ENCODE peak calls at places on chromosomes 16 and 17, in six cellular contexts. Q is keratinocyte, Y is fibroblast of lung, H is mammary epithelial cell, D is PC-9, A is GM23248. M is an unnamed sample.

GRCh38 chr16:69131167-69131748 is 1.1 kb downstream of the CHTF8 start:
- DNase-seq in A (peak; percentile 51), Y (peak; percentile 40), D (no peak), H (no peak), Q (no peak), M (peak; percentile 16)

GRCh38 chr17:4786516-4786915 is 352 bp upstream of the VMO1 start:
- DNase-seq in D (no peak), Q (no peak), H (no peak), A (peak; percentile 21), Y (no peak), M (no peak)

GRCh38 chr16:55043499-55043898 is 112.8 kb downstream of the IRX5 start:
- DNase-seq in Y (no peak), D (no peak), Q (no peak), H (no peak), A (no peak), M (no peak)

GRCh38 chr17:31321971-31322370 is 549 bp upstream of the EVI2A start:
- DNase-seq in A (no peak), Y (no peak), Q (no peak), H (no peak), D (no peak), M (no peak)

GRCh38 chr17:80880650-80880989 is 111.0 kb upstream of the CHMP6 start:
- DNase-seq in A (no peak), Q (no peak), D (no peak), H (no peak), Y (no peak), M (no peak)

GRCh38 chr17:29977836-29978235 is 36.4 kb downstream of the EFCAB5 start:
- DNase-seq in D (no peak), H (peak; percentile 47), Y (peak; percentile 21), Q (no peak), A (peak; percentile 90), M (no peak)

GRCh38 chr16:71781741-71782140 is 26.9 kb downstream of the AP1G1 start:
- DNase-seq in Y (peak; percentile 6), H (peak; percentile 17), A (peak; percentile 44), D (no peak), Q (no peak), M (no peak)

GRCh38 chr16:3212567-3212966 is 22.4 kb downstream of the ZNF200 start:
- DNase-seq in Q (no peak), H (no peak), D (no peak), Y (no peak), A (no peak), M (no peak)

GRCh38 chr17:64778367-64779290 is 116.5 kb upstream of the SMURF2 start:
- DNase-seq in D (no peak), Y (no peak), A (peak; percentile 47), Q (no peak), H (no peak), M (no peak)

GRCh38 chr16:3010510-3010909 is 2.2 kb upstream of the CLDN9 start:
- DNase-seq in D (no peak), H (no peak), Y (no peak), Q (no peak), A (no peak), M (no peak)

GRCh38 chr17:6910987-6911603 is 79.6 kb upstream of the TEKT1 start:
- DNase-seq in A (peak; percentile 79), H (peak; percentile 35), Q (no peak), Y (peak; percentile 71), D (no peak), M (peak; percentile 65)

GRCh38 chr17:62380253-62380652 is at the start of gene EFCAB3:
- DNase-seq in Q (no peak), A (no peak), H (no peak), Y (no peak), D (no peak), M (no peak)

GRCh38 chr16:27083861-27084261 is 17.1 kb downstream of the C16orf82 start:
- DNase-seq in Q (no peak), Y (no peak), H (no peak), A (no peak), D (no peak), M (no peak)

GRCh38 chr16:56673916-56674315 is 4.3 kb downstream of the MT1H start:
- DNase-seq in A (peak; percentile 57), Y (peak; percentile 46), D (no peak), H (peak; percentile 37), Q (no peak), M (peak; percentile 18)

GRCh38 chr17:28898261-28898955 is 875 bp upstream of the FLOT2 start:
- DNase-seq in Y (no peak), D (no peak), H (no peak), Q (no peak), A (no peak), M (no peak)

GRCh38 chr16:12869681-12870427 is 31.5 kb upstream of the SHISA9 start:
- DNase-seq in A (no peak), H (peak; percentile 32), D (no peak), Y (no peak), Q (no peak), M (no peak)

GRCh38 chr16:82884320-82884898 is 257.6 kb downstream of the CDH13 start:
- DNase-seq in D (no peak), Y (no peak), Q (no peak), H (no peak), A (no peak), M (no peak)

GRCh38 chr16:57536306-57537193 is at the start of gene CCDC102A:
- DNase-seq in D (no peak), Q (no peak), Y (peak; percentile 26), A (peak; percentile 60), H (no peak), M (peak; percentile 49)

GRCh38 chr16:52546291-52546941 is 527 bp downstream of the TOX3 start:
- DNase-seq in D (no peak), A (peak; percentile 1), Q (no peak), Y (no peak), H (no peak), M (no peak)

GRCh38 chr16:18839555-18839954 is 38.2 kb upstream of the ARL6IP1 start:
- DNase-seq in D (peak; percentile 42), H (peak; percentile 77), Y (no peak), A (no peak), Q (no peak), M (no peak)

GRCh38 chr16:49183911-49184310 is 97.7 kb downstream of the CBLN1 start:
- DNase-seq in H (peak; percentile 25), A (peak; percentile 11), Y (no peak), Q (no peak), D (no peak), M (no peak)

GRCh38 chr17:2125013-2125535 is 70.2 kb downstream of the HIC1 start:
- DNase-seq in Y (no peak), A (peak; percentile 28), D (no peak), Q (no peak), H (no peak), M (no peak)

GRCh38 chr17:50218771-50219315 is 17.4 kb upstream of the COL1A1 start:
- DNase-seq in D (peak; percentile 23), A (peak; percentile 90), Q (no peak), H (peak; percentile 84), Y (peak; percentile 97), M (no peak)

GRCh38 chr16:66487580-66488235 is 60.6 kb downstream of the BEAN1 start:
- DNase-seq in H (no peak), Y (no peak), A (peak; percentile 24), D (no peak), Q (no peak), M (no peak)

GRCh38 chr17:35432176-35433074 is at the start of gene SLFN12:
- DNase-seq in H (peak; percentile 50), D (peak; percentile 58), A (peak; percentile 94), Q (peak; percentile 70), Y (peak; percentile 98), M (peak; percentile 96)

DNA sequence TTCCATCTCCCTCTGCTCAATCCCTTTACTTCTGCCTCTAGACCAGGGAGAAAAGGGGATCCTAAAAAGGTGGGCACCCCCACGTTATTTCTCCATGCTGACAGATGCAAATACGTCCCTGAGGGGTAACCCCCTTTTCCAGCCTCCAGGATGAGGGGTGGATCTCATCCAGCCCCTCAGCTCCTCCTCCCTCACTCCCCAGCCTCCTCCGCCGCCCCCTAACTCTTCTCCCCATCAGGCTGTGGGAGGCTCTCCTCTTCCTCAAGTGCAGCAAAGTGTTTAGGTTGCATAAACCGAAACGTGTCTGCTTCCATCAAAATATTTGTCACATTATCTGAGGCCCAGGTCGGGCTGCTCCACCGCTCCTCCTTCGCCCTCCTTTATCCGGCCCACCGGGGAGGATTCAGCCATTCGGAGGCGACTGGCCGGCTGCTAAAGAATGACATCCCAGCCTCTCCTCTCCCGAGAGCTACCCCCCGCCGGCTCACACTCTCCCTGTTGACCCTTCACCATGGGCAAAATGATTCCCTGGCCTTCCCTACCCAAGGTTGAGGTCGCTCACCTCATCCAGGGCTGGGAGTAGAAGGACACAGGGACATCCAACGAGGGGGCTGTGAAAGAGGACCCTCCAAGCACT is 1.2 kb upstream of the C1QL1 start:
- DNase-seq in H (no peak), Q (no peak), Y (no peak), A (no peak), D (no peak), M (no peak)
- TF ChIP-seq EZH2 in H (no peak), Q (peak; percentile 28), Y (no peak), A (no peak), D (no peak), M (peak; percentile 10)

GRCh38 chr17:79108870-79109269 is 34.2 kb downstream of the ENGASE start:
- DNase-seq in D (no peak), Y (no peak), A (no peak), H (no peak), Q (no peak), M (no peak)
- TF ChIP-seq EZH2 in D (no peak), Y (no peak), A (no peak), H (no peak), Q (no peak), M (no peak)

DNA sequence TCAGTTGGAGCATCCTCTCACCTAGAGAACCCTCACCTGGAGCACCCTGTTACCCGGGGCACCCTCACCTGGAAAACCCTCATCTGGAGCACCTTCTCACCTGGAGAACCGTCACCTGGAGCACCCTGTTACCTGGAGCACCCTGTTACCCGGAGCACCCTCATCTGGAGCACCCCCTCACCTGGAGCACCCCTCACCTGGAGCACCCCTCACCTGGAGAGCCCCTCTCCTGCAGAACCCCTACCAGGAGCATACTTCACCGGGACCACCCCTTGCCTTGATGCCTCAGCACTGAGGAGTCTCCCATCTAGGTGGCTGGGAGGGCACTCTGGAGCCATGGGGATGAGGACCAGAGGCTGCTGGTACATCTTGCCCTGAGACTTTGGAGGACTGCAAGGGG is 3.4 kb upstream of the FBXL16 start:
- DNase-seq in A (no peak), Q (no peak), Y (no peak), H (no peak), D (no peak), M (no peak)
- TF ChIP-seq EZH2 in A (no peak), Q (no peak), Y (no peak), H (no peak), D (no peak), M (no peak)

GRCh38 chr17:78232774-78233173 is 1.3 kb downstream of the TMEM235 start:
- DNase-seq in A (no peak), D (no peak), H (no peak), Y (no peak), Q (no peak), M (no peak)
- TF ChIP-seq EZH2 in A (no peak), D (no peak), H (no peak), Y (peak; percentile 82), Q (no peak), M (no peak)

GRCh38 chr17:72644481-72644880 is 448.0 kb downstream of the SLC39A11 start:
- DNase-seq in Q (no peak), Y (no peak), D (no peak), A (no peak), H (no peak), M (no peak)
- TF ChIP-seq EZH2 in Q (no peak), Y (no peak), D (no peak), A (no peak), H (no peak), M (no peak)

M was measured in endothelial cell of umbilical vein.